ENCODE peak calls at places on chromosomes 4 and X, in five cellular contexts. R is K562, G is SK-N-SH, O is H1, J is GM12878. C is an unnamed sample.

GRCh38 chr4:88163286-88163685 is 4.8 kb upstream of the ABCG2 start:
- DNase-seq in R (no peak), G (no peak), O (no peak), J (no peak), C (no peak)

GRCh38 chr4:42655921-42656735 is 777 bp downstream of the ATP8A1 start:
- DNase-seq in R (no peak), G (peak; percentile 69), O (no peak), J (no peak), C (peak; percentile 61)

GRCh38 chrX:133674726-133675470 is 259.6 kb upstream of the GPC4 start:
- DNase-seq in R (no peak), G (no peak), O (no peak), J (no peak), C (peak; percentile 13)

GRCh38 chrX:10314530-10315104 is 157.8 kb downstream of the CLCN4 start:
- DNase-seq in R (no peak), G (no peak), O (no peak), J (no peak), C (no peak)

GRCh38 chr4:1309261-1310010 is 19.7 kb downstream of the MAEA start:
- DNase-seq in R (peak; percentile 88), G (peak; percentile 99), O (peak; percentile 88), J (peak; percentile 28), C (no peak)

GRCh38 chrX:53256446-53257041 is 24.8 kb downstream of the IQSEC2 start:
- DNase-seq in R (peak; percentile 39), G (peak; percentile 55), O (no peak), J (no peak), C (no peak)

GRCh38 chrX:47232803-47233332 is at the start of gene USP11:
- DNase-seq in R (peak; percentile 23), G (peak; percentile 78), O (no peak), J (no peak), C (no peak)

GRCh38 chr4:156749791-156750403 is 221.7 kb downstream of the PDGFC start:
- DNase-seq in R (no peak), G (no peak), O (no peak), J (no peak), C (no peak)

GRCh38 chr4:40143926-40144508 is 52.8 kb upstream of the RHOH start:
- DNase-seq in R (no peak), G (no peak), O (no peak), J (no peak), C (no peak)

GRCh38 chr4:141133146-141134006 is at the start of gene RNF150:
- DNase-seq in R (peak; percentile 39), G (peak; percentile 87), O (peak; percentile 73), J (peak; percentile 9), C (peak; percentile 76)

GRCh38 chrX:65985922-65986588 is 53.8 kb downstream of the VSIG4 start:
- DNase-seq in R (peak; percentile 50), G (peak; percentile 15), O (no peak), J (peak; percentile 55), C (peak; percentile 5)
- TF ChIP-seq JUND in R (no peak), G (no peak), O (no peak), J (no peak), C (no peak)

GRCh38 chr4:177427097-177427665 is 15.1 kb downstream of the AGA start:
- DNase-seq in R (no peak), G (no peak), O (no peak), J (no peak), C (no peak)
- TF ChIP-seq JUND in R (no peak), G (peak; percentile 20), O (no peak), J (no peak), C (no peak)

GRCh38 chr4:53633608-53634007 is 42.3 kb upstream of the LNX1 start:
- DNase-seq in R (no peak), G (no peak), O (no peak), J (no peak), C (no peak)
- TF ChIP-seq JUND in R (no peak), G (no peak), O (no peak), J (no peak), C (no peak)

DNA sequence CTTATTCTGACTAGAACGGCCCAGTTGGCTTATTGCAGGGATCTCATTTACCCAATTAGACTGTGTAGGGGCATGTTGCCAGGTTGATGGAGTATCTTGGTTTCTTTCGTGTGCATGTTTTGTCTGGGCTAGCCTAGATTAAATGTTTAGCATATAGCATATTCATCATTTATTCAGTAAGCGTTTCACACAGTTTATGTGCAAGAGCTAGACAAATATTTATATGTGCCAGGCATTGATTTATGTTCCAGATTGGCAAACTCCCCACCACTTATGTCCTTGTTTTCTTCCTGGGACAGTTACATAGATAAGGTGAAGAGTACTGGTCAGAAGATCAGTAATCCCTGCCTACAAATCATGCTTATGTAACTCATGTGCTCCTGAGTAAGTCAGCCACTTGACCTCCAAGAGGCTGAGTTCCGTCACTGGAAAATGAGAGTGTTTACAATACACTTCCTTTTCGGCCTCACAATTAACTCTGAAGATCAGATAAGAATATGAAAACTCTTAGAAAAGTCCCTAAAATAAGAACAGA is 57.2 kb downstream of the RUFY3 start:
- DNase-seq in R (no peak), G (no peak), O (no peak), J (no peak), C (no peak)
- TF ChIP-seq JUND in R (peak; percentile 39), G (no peak), O (no peak), J (no peak), C (no peak)

DNA sequence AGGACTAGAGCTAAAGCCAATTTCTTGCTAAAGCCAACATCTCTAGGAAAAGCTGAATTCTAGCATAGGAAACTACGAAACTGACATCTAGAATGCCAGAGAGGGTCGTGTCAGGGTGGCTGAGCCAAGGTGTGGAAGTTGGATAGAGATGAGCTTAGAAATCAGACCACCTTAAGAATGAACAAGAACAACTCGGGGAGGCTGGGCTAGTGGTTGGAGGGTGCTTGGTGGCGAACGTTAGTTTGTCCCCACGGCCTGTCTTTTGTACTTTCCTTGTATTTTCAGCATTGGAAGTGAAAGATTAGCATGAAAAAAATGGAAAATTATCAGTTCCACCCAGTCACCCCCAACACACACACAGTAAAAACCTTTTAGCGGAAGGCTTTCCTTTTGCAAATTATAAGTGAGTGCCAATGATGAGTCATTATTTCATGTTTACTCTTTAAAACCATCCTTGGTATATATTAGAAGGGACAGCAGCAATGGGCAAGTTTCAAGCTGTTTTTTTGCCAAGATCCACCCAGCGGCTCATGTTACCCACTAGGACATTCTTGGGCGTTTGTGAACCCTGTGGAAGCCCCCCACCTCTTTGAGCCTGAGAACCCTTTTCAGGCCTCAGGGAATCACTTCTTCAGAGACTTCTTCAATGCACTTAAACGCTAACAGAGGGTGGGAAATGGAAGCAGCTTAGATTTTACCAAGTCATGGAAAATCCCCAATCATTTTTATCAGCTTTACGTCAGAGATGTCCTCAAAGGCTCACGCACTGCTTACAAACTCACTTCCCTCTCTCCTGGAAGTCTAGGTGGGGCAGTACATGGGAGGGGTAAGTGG is 4.9 kb upstream of the PPEF1 start:
- DNase-seq in R (no peak), G (no peak), O (no peak), J (no peak), C (no peak)
- TF ChIP-seq JUND in R (no peak), G (peak; percentile 75), O (no peak), J (no peak), C (no peak)

DNA sequence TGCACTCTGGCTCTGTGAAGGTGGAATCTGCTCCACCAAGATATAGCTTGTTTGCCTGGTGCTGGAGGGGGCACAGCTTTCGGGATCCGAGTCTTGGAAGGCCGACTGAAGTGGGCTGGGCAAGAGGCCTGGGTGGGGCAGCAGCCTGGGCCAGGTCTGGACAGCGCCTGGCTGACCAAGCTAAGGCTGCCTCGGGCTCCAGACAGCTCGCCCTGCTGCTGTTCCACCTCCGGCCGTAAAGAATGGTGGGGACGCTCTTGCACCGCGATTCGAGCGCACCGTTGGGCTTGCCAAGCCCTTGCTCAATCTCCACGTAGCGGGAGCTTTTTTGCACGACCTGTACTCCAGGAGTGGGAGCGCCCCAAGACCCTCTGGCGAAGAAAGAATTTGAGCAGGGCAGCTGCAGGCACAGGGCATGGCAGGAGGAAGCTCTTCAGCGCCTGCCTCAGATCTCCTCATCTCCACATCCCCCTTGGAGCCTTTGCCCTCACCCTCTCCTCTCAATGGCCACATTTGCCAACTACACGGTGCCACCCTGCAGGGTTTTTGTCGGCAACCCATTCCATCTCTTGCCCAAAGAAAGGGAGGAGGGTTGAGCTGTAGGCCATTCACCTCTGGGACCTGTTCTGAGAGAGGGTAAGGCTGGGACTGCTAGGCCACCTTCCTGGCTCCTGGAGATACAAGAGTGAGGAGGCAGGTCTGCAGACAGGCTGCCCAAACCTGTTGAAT is 18.9 kb downstream of the CNGA2 start:
- DNase-seq in R (peak; percentile 64), G (peak; percentile 64), O (no peak), J (no peak), C (peak; percentile 48)
- TF ChIP-seq JUND in R (no peak), G (no peak), O (no peak), J (no peak), C (no peak)

GRCh38 chr4:128565054-128565453 is 244.4 kb upstream of the JADE1 start:
- DNase-seq in R (no peak), G (no peak), O (no peak), J (no peak), C (no peak)

GRCh38 chr4:128553665-128554515 is 255.6 kb upstream of the JADE1 start:
- DNase-seq in R (no peak), G (peak; percentile 12), O (no peak), J (no peak), C (no peak)

GRCh38 chr4:128556756-128557155 is 252.7 kb upstream of the JADE1 start:
- DNase-seq in R (no peak), G (no peak), O (no peak), J (no peak), C (no peak)

GRCh38 chr4:128560754-128561495 is 248.6 kb upstream of the JADE1 start:
- DNase-seq in R (no peak), G (no peak), O (no peak), J (no peak), C (no peak)

DNA sequence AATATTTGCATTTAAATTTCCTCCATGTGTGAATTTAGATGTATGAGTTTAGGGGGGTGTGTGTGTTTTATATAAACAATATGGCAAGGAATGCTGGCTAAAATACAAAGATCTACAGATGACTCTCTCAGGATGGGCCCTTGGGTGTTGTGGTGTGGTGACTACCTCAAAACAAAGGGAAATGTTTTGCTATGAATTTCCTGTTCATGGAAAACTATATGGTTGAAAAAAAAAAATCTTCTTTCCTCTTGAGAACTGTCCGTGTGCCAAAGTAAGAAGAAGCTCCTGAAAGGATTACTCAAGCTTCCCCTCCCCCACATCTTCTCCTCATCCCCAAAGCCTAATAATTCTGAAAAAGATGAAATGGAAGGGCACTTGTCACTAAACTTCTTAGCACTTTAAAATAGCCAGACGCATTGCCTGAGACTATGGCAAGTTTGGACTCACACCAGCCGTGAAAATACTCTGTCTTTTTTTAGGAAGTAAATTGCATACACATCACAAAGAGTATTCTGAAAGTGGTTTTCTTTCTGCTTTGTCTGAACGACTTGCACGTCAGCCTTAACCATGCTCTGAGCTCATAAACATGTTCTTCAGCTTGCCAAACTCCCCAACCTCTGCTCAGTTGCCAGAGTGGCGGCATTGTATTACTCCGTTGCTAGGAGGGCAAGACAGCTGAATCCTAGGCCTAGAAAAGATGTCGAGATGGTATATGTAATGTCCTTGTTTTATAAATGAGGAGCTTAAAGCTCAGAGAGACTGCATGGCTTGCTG is 250.4 kb upstream of the JADE1 start:
- DNase-seq in R (no peak), G (no peak), O (no peak), J (no peak), C (no peak)
- TF ChIP-seq JUND in R (no peak), G (no peak), O (no peak), J (no peak), C (no peak)